ENCODE peak calls at places on chromosomes 4 and X, in four cellular contexts. F is IMR-90, D is GM12878, L is HCT116. K is an unnamed sample.

GRCh38 chr4:114599231-114600065 is 841 bp downstream of the UGT8 start:
- DNase-seq in D (no peak), L (peak), F (no peak), K (peak)

GRCh38 chr4:149781150-149781549 is 34.5 kb downstream of the IQCM start:
- DNase-seq in L (peak), F (peak), D (no peak), K (no peak)

GRCh38 chrX:128975716-128976115 is 547.6 kb downstream of the SMARCA1 start:
- DNase-seq in F (no peak), D (no peak), L (no peak), K (peak)

GRCh38 chr4:94516067-94516466 is 64.3 kb downstream of the PDLIM5 start:
- DNase-seq in F (peak), L (no peak), D (no peak), K (no peak)

GRCh38 chr4:182143086-182143821 is 99.9 kb upstream of the TENM3 start:
- DNase-seq in D (no peak), L (no peak), F (peak), K (no peak)

GRCh38 chr4:45172636-45173035 is 446.3 kb upstream of the GNPDA2 start:
- DNase-seq in L (no peak), F (no peak), D (no peak), K (no peak)

GRCh38 chrX:23668335-23668734 is 1.0 kb downstream of the PRDX4 start:
- DNase-seq in L (no peak), D (peak), F (no peak), K (no peak)

GRCh38 chrX:70046978-70047377 is 2.8 kb downstream of the AWAT2 start:
- DNase-seq in L (no peak), D (no peak), F (peak), K (no peak)

GRCh38 chrX:128106630-128107029 is 54.4 kb upstream of the ACTRT1 start:
- DNase-seq in F (no peak), L (no peak), D (no peak), K (no peak)

GRCh38 chrX:135112096-135112729 is 8.1 kb downstream of the ETDB start:
- DNase-seq in F (peak), L (peak), D (no peak), K (no peak)

GRCh38 chrX:81280148-81280547 is 78.2 kb downstream of the SH3BGRL start:
- DNase-seq in D (no peak), L (no peak), F (no peak), K (no peak)

GRCh38 chrX:115898382-115899001 is 272.1 kb upstream of the AGTR2 start:
- DNase-seq in D (no peak), F (peak), L (peak), K (peak)

GRCh38 chr4:59945277-59945676 is 1254.8 kb upstream of the ADGRL3 start:
- DNase-seq in L (no peak), D (no peak), F (no peak), K (no peak)

GRCh38 chr4:160180206-160180605 is 1077.3 kb downstream of the RAPGEF2 start:
- DNase-seq in D (no peak), F (no peak), L (peak), K (no peak)

GRCh38 chrX:9853307-9853706 is 67.1 kb downstream of the SHROOM2 start:
- DNase-seq in L (no peak), F (no peak), D (no peak), K (no peak)

GRCh38 chrX:721354-721753 is 90.8 kb downstream of the SHOX start:
- DNase-seq in D (no peak), L (no peak), F (no peak), K (no peak)

GRCh38 chr4:107877361-107877760 is 52.6 kb downstream of the SGMS2 start:
- DNase-seq in F (no peak), L (no peak), D (no peak), K (no peak)

GRCh38 chrX:47562615-47563243 is 1.7 kb downstream of the ARAF start:
- DNase-seq in L (no peak), F (no peak), D (no peak), K (peak)

GRCh38 chr4:112377127-112377635 is 80.0 kb downstream of the ALPK1 start:
- DNase-seq in L (no peak), D (no peak), F (no peak), K (no peak)

GRCh38 chrX:23782455-23782854 is 518 bp upstream of the SAT1 start:
- DNase-seq in D (no peak), L (no peak), F (no peak), K (no peak)

GRCh38 chr4:6761540-6762243 is 20.8 kb upstream of the KIAA0232 start:
- DNase-seq in D (no peak), F (no peak), L (no peak), K (no peak)

GRCh38 chrX:136572030-136572429 is 40.0 kb downstream of the VGLL1 start:
- DNase-seq in F (no peak), L (no peak), D (no peak), K (no peak)

GRCh38 chr4:16100833-16101232 is 17.0 kb upstream of the PROM1 start:
- DNase-seq in F (no peak), L (no peak), D (no peak), K (no peak)

GRCh38 chrX:106684207-106684606 is 42.3 kb upstream of the RNF128 start:
- DNase-seq in D (no peak), F (no peak), L (no peak), K (no peak)

GRCh38 chrX:129013574-129013973 is 509.7 kb downstream of the SMARCA1 start:
- DNase-seq in D (no peak), L (no peak), F (no peak), K (no peak)

GRCh38 chr4:28788929-28789490 is 1928.4 kb downstream of the STIM2 start:
- DNase-seq in L (no peak), F (no peak), D (no peak), K (no peak)

GRCh38 chr4:124334119-124334518 is 378.4 kb downstream of the ANKRD50 start:
- DNase-seq in L (peak), D (no peak), F (peak), K (peak)

GRCh38 chr4:105710678-105711077 is 2.1 kb downstream of the GSTCD start:
- DNase-seq in D (no peak), F (no peak), L (no peak), K (no peak)

DNA sequence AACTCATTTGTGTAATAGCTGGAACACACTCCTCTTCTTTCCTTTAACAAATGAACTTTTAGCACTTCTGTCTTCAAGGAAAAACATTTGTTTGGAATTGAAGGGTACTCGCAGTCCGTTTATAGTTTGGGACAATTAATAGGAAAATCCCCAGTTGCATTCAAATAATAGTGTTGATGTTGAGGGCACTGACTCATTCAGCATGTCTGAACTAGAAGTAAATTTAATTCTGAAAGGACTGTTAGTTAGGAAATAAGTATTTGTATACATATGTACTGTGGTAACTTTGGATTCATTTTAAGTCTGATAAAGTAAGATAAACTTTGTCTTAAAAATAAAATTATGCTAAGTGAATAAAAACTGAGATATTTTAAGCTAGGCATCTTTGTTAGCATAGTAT is 27.2 kb downstream of the FAM199X start:
- DNase-seq in D (no peak), L (no peak), F (peak), K (no peak)
- TF ChIP-seq RAD21 in D (no peak), L (no peak), F (no peak), K (no peak)

DNA sequence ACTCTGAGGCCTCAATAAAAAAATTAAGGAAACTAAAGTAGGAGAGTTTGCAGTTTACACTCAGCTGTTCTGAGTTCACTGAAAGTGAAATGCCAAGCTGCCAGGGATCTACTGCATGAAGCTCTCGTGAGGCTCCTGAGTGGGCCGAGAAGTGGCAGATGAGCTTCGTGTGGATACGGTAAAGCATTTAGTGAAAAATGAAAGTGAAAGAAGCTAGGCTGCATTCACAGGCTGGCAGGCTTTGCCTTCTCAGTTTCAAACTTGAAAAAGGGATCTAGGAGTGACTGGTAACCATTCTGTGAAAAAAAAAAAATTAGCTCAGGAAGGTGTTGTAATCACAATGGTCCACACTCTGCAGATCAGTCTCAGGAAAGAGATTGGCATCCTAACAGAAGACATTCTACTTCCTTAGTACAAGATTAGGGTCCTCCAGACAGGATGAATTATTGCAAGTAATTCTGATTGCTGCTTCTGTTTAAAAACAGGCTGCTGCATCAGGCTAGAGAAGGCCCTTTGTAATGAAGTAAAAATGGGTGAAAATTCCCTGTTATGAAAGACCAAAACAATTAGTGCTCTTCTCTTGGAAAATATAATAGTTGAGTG is 679.9 kb downstream of the RPA4 start:
- DNase-seq in D (peak), L (no peak), F (peak), K (no peak)
- TF ChIP-seq RAD21 in D (no peak), L (no peak), F (no peak), K (no peak)

DNA sequence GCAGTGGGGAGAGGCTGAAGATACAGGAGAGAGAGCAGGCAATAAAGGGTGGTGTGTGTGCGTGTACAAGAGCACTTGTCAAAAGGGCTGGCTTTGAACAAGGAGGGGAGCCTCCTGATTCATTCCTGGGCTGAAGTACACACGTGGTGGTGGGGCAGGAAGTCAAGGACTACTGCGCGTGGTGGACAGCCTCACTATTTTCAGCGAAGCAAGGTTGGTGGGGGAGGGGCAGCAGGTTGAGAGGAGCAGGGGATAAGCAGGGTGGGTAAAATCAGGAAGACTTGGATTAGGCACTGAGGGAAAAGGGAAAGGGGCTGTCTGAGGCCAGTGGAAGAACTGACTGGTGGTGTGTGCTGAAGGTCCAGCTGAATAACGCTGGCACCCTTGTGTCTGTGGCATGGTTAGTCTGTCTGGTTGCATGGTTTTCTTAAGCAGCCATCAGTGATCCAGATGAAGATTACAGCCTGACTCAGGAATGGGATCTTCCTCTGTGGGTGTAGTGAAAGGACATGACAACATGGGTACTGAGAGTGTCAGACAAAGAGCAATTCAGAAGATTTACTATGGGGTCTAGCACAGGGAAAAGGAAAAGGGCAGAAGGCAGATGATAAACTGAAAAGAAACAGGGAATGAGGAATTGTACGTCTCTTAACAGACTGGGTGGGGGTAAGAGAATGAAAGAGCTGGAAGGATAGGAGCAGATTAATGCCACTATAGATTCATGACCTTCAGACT is 149.8 kb downstream of the CHM start:
- DNase-seq in L (no peak), D (no peak), F (no peak), K (peak)
- TF ChIP-seq RAD21 in L (no peak), D (no peak), F (no peak), K (no peak)

DNA sequence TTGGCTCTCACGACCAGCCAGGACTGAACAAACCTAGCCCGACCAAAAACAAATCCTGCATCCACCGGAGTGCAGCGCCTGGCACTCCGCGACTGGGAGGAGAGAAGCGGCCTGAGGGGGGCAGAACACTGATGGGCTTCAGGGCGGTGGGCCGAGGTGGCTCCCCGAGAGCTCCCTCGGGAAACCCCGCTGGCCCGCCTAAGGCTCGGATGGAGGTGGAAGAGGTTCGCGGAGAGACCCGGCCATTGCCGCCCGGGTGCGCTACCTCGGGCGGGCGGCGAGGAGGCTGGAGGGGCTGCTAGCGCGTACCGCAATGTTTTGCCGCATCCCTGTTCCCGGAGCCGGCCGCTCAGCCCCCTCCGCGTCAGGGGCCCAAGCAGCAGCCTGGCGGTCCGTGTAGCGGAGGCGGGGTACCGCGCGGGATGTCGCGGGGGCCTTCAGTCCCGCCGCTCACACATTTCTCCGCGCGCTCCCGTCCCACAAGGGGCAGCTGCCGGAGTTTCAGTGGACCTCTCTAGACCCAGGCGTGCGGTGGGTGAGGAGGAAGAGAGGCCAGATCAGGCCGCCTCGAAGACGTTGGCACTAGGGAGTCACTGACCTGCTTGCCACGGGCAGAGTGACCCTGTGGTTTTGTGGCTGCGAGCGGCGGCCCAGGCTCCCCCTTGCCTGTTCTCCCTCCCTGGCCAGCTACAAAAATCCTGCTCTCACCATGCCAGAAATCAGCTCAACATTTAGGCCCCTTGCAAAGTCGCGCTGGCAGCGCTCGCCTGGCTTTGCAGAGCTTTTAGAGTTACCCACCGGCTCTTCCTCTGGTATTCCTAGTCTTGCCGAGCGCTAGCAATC is 2.1 kb downstream of the SLITRK4 start:
- DNase-seq in F (no peak), D (no peak), L (no peak), K (no peak)
- TF ChIP-seq RAD21 in F (no peak), D (no peak), L (no peak), K (no peak)

GRCh38 chr4:165991325-165992180 is 118.5 kb downstream of the TLL1 start:
- DNase-seq in F (no peak), L (no peak), D (no peak), K (no peak)
- TF ChIP-seq RAD21 in F (no peak), L (no peak), D (no peak), K (no peak)

GRCh38 chr4:187060551-187060950 is 336.9 kb upstream of the FAT1 start:
- DNase-seq in D (no peak), L (no peak), F (no peak), K (no peak)
- TF ChIP-seq RAD21 in D (no peak), L (no peak), F (no peak), K (no peak)

DNA sequence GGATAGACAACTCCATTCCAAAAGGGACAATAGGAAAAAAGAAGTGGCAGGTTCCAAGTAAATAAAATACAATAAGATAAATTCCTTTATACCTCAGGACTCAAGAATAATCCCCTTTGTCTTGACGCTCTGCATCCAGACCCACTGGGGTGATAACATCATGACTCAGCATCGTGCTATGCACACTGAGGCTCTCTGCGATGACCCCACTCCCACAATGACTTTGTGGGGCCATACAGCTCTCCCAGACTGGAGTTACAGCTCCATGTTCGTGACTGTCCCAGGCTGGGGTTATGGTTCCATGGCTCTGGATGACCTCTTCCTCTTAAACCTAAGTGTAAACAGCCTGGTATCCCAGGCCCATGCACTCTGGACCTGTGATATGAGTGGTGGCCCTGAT is 254.5 kb upstream of the ADGRL3 start:
- DNase-seq in F (no peak), D (no peak), L (no peak), K (no peak)
- TF ChIP-seq RAD21 in F (no peak), D (no peak), L (no peak), K (no peak)